ENCODE peak calls at places on chromosomes 13 and 19, in five cellular contexts. P is NCI-H187 treated with DMSO at 0.1 percent for 48 hours; V is CD4-positive, alpha-beta T cell; O is GDM1; S is upper lobe of right lung. A is an unnamed sample.

GRCh38 chr19:13974073-13974472 is 21.8 kb downstream of the DCAF15 start:
- DNase-seq in P (peak; percentile 15), V (no peak), O (no peak), S (no peak), A (peak; percentile 92)

GRCh38 chr19:47729799-47730520 is 15.4 kb upstream of the NOP53 start:
- DNase-seq in P (no peak), V (no peak), O (peak; percentile 92), S (peak; percentile 94), A (no peak)

GRCh38 chr13:89784161-89784809 is 1563.2 kb upstream of the MIR17HG start:
- DNase-seq in P (no peak), V (no peak), O (no peak), S (no peak), A (no peak)

GRCh38 chr19:54415208-54415900 is at the start of gene TTYH1:
- DNase-seq in P (no peak), V (no peak), O (no peak), S (no peak), A (no peak)

GRCh38 chr19:33191501-33191900 is 2.6 kb upstream of the LRP3 start:
- DNase-seq in P (no peak), V (no peak), O (no peak), S (peak; percentile 46), A (no peak)

GRCh38 chr19:49520705-49521319 is 7.0 kb upstream of the RCN3 start:
- DNase-seq in P (no peak), V (no peak), O (no peak), S (no peak), A (no peak)

GRCh38 chr19:1468274-1469199 is 10.5 kb downstream of the C19orf25 start:
- DNase-seq in P (no peak), V (no peak), O (no peak), S (no peak), A (no peak)

GRCh38 chr19:35596366-35596999 is 10.5 kb downstream of the PMIS2 start:
- DNase-seq in P (no peak), V (no peak), O (no peak), S (no peak), A (no peak)

GRCh38 chr13:94641432-94641941 is 39.8 kb downstream of the GPR180 start:
- DNase-seq in P (peak; percentile 83), V (no peak), O (no peak), S (no peak), A (peak; percentile 65)

GRCh38 chr19:20247016-20247683 is 80.1 kb downstream of the ZNF486 start:
- DNase-seq in P (no peak), V (peak; percentile 46), O (no peak), S (peak; percentile 66), A (peak; percentile 21)

GRCh38 chr19:54388001-54388802 is 23.5 kb upstream of the LAIR1 start:
- DNase-seq in P (no peak), V (peak; percentile 59), O (peak; percentile 92), S (peak; percentile 69), A (no peak)

GRCh38 chr19:51354103-51354741 is 12.0 kb downstream of the ETFB start:
- DNase-seq in P (no peak), V (no peak), O (no peak), S (no peak), A (no peak)

GRCh38 chr19:50639121-50640112 is at the start of gene SYT3:
- DNase-seq in P (no peak), V (peak; percentile 51), O (peak; percentile 3), S (peak; percentile 79), A (no peak)

GRCh38 chr19:49862411-49863253 is 4.7 kb downstream of the PNKP start:
- DNase-seq in P (no peak), V (no peak), O (no peak), S (peak; percentile 70), A (no peak)

GRCh38 chr19:13842294-13843103 is 34.4 kb upstream of the NANOS3 start:
- DNase-seq in P (no peak), V (peak; percentile 66), O (peak; percentile 52), S (peak; percentile 93), A (no peak)

GRCh38 chr13:44573790-44574465 is 2.2 kb downstream of the TSC22D1 start:
- DNase-seq in P (no peak), V (no peak), O (peak; percentile 37), S (no peak), A (no peak)

GRCh38 chr13:28128030-28128429 is 10.3 kb upstream of the PAN3 start:
- DNase-seq in P (no peak), V (no peak), O (no peak), S (no peak), A (no peak)

GRCh38 chr13:101384929-101385328 is 31.4 kb downstream of the NALCN start:
- DNase-seq in P (no peak), V (no peak), O (no peak), S (no peak), A (no peak)

GRCh38 chr13:73399347-73400216 is 340.8 kb downstream of the KLF5 start:
- DNase-seq in P (no peak), V (no peak), O (no peak), S (no peak), A (no peak)

GRCh38 chr13:51152713-51153112 is 41.6 kb upstream of the C13orf42 start:
- DNase-seq in P (no peak), V (no peak), O (no peak), S (no peak), A (no peak)

GRCh38 chr19:19873381-19873780 is 7.7 kb downstream of the ZNF253 start:
- DNase-seq in P (no peak), V (no peak), O (no peak), S (no peak), A (no peak)

GRCh38 chr13:102812616-102813287 is 13.8 kb downstream of the BIVM start:
- DNase-seq in P (no peak), V (no peak), O (no peak), S (no peak), A (no peak)

GRCh38 chr13:38350114-38350617 is 515 bp downstream of the UFM1 start:
- DNase-seq in P (no peak), V (peak; percentile 48), O (no peak), S (peak; percentile 88), A (no peak)

GRCh38 chr13:99269627-99270252 is 11.6 kb upstream of the GPR18 start:
- DNase-seq in P (no peak), V (no peak), O (peak; percentile 57), S (no peak), A (no peak)

GRCh38 chr19:44823373-44823698 is 14.4 kb downstream of the BCAM start:
- DNase-seq in P (no peak), V (no peak), O (no peak), S (no peak), A (no peak)

GRCh38 chr13:66700336-66700735 is 529.8 kb downstream of the PCDH9 start:
- DNase-seq in P (no peak), V (no peak), O (no peak), S (no peak), A (no peak)

GRCh38 chr19:48756686-48757085 is 1.4 kb downstream of the FGF21 start:
- DNase-seq in P (no peak), V (no peak), O (no peak), S (no peak), A (no peak)

GRCh38 chr19:13241321-13242104 is 91.3 kb downstream of the IER2 start:
- DNase-seq in P (no peak), V (no peak), O (no peak), S (no peak), A (no peak)

GRCh38 chr19:10142701-10143375 is 23.1 kb upstream of the EIF3G start:
- DNase-seq in P (no peak), V (peak; percentile 64), O (no peak), S (peak; percentile 79), A (no peak)